ENCODE peak calls at places on chromosomes 1 and 21, in nine cellular contexts. I, F, M, X, E, D, K, S and C are unnamed samples.

GRCh38 chr1:225813250-225813964 is 3.5 kb downstream of the EPHX1 start:
- DNase-seq in M (peak; percentile 74), S (peak; percentile 87), D (peak; percentile 77), E (no peak), F (no peak), X (no peak), K (no peak), I (peak; percentile 57), C (no peak)

GRCh38 chr21:43600642-43601397 is 58.5 kb downstream of the HSF2BP start:
- DNase-seq in K (peak; percentile 82), E (peak; percentile 97), M (no peak), F (no peak), S (no peak), I (peak; percentile 74), X (no peak), D (peak; percentile 97), C (no peak)

GRCh38 chr21:42570841-42571387 is 57.3 kb downstream of the SLC37A1 start:
- DNase-seq in K (peak; percentile 53), E (no peak), X (no peak), S (peak; percentile 8), M (no peak), D (no peak), F (no peak), I (no peak), C (no peak)

GRCh38 chr1:219120625-219121544 is 52.8 kb upstream of the LYPLAL1 start:
- DNase-seq in K (no peak), X (no peak), E (peak; percentile 22), S (no peak), M (no peak), F (no peak), D (peak; percentile 93), I (peak; percentile 35), C (no peak)

GRCh38 chr1:230191079-230191478 is 124.0 kb downstream of the GALNT2 start:
- DNase-seq in X (no peak), I (peak; percentile 36), K (no peak), M (peak; percentile 17), S (peak; percentile 37), D (peak; percentile 90), E (no peak), F (no peak), C (no peak)

GRCh38 chr1:6399294-6399693 is 5.7 kb upstream of the ACOT7 start:
- DNase-seq in S (no peak), D (no peak), E (no peak), I (no peak), F (no peak), M (no peak), X (no peak), K (no peak), C (no peak)

GRCh38 chr1:38789498-38790169 is 69.9 kb downstream of the RRAGC start:
- DNase-seq in F (no peak), E (peak; percentile 6), K (peak; percentile 74), M (peak; percentile 88), D (no peak), S (no peak), X (no peak), I (no peak), C (no peak)

GRCh38 chr1:53982034-53982761 is 35.8 kb downstream of the LDLRAD1 start:
- DNase-seq in K (peak; percentile 71), I (peak; percentile 69), S (peak; percentile 56), D (peak; percentile 41), X (no peak), E (peak; percentile 28), F (no peak), M (no peak), C (no peak)

GRCh38 chr1:153597206-153597605 is 15.7 kb downstream of the S100A16 start:
- DNase-seq in K (no peak), X (no peak), D (peak; percentile 76), E (peak; percentile 71), M (no peak), F (no peak), I (peak; percentile 65), S (no peak), C (no peak)

GRCh38 chr1:21926814-21927530 is 10.1 kb downstream of the HSPG2 start:
- DNase-seq in X (no peak), E (no peak), S (no peak), M (no peak), D (no peak), K (peak; percentile 70), F (no peak), I (peak; percentile 73), C (no peak)

GRCh38 chr1:54413295-54413694 is 7.1 kb upstream of the SSBP3 start:
- DNase-seq in K (peak; percentile 53), X (no peak), I (peak; percentile 65), E (no peak), F (no peak), M (no peak), D (peak; percentile 64), S (peak; percentile 53), C (no peak)

GRCh38 chr21:43800566-43800965 is 11.2 kb downstream of the RRP1 start:
- DNase-seq in X (no peak), E (no peak), M (no peak), I (no peak), K (no peak), D (no peak), F (no peak), S (no peak), C (no peak)

GRCh38 chr21:33642896-33643657 is 776 bp downstream of the ITSN1 start:
- DNase-seq in E (no peak), S (no peak), I (peak; percentile 34), M (peak; percentile 49), F (peak; percentile 6), D (no peak), K (peak; percentile 47), X (no peak), C (no peak)

GRCh38 chr21:42058631-42059111 is 12.4 kb upstream of the UMODL1 start:
- DNase-seq in F (no peak), K (no peak), I (no peak), S (no peak), M (peak; percentile 28), X (no peak), E (no peak), D (no peak), C (no peak)

GRCh38 chr1:199698222-199698621 is 329.3 kb upstream of the NR5A2 start:
- DNase-seq in X (no peak), F (no peak), E (no peak), K (no peak), D (no peak), S (no peak), M (no peak), I (no peak), C (no peak)

GRCh38 chr21:41817877-41818855 is 51.3 kb upstream of the RIPK4 start:
- DNase-seq in D (no peak), E (no peak), M (no peak), F (no peak), I (no peak), K (no peak), S (no peak), X (no peak), C (no peak)

GRCh38 chr1:97989094-97989680 is 68.4 kb upstream of the DPYD start:
- DNase-seq in K (no peak), I (no peak), E (peak; percentile 54), M (no peak), D (peak; percentile 63), X (no peak), S (no peak), F (no peak), C (no peak)

GRCh38 chr1:183247066-183247465 is 61.0 kb downstream of the LAMC2 start:
- DNase-seq in M (no peak), X (no peak), E (peak; percentile 54), I (no peak), F (no peak), S (no peak), K (no peak), D (no peak), C (no peak)

GRCh38 chr1:154863702-154864174 is 6.3 kb downstream of the KCNN3 start:
- DNase-seq in E (no peak), F (no peak), K (peak; percentile 84), X (no peak), S (peak; percentile 63), D (peak; percentile 29), M (no peak), I (no peak), C (no peak)

GRCh38 chr1:91803847-91804545 is 82.0 kb downstream of the TGFBR3 start:
- DNase-seq in F (peak; percentile 23), X (peak; percentile 63), E (peak; percentile 76), S (no peak), I (no peak), M (no peak), D (no peak), K (no peak), C (no peak)

GRCh38 chr1:86429830-86430229 is 5.9 kb downstream of the CLCA2 start:
- DNase-seq in M (no peak), K (no peak), X (no peak), F (no peak), D (peak; percentile 97), E (peak; percentile 93), S (no peak), I (peak; percentile 77), C (no peak)

GRCh38 chr1:109361114-109361513 is 36.6 kb downstream of the SORT1 start:
- DNase-seq in D (no peak), E (no peak), X (no peak), F (no peak), K (no peak), S (no peak), I (no peak), M (no peak), C (no peak)

GRCh38 chr1:244796719-244797406 is 38.6 kb upstream of the COX20 start:
- DNase-seq in F (no peak), E (peak; percentile 37), K (peak; percentile 60), I (peak; percentile 63), D (peak; percentile 60), S (peak; percentile 26), X (peak; percentile 24), M (peak; percentile 62), C (no peak)

GRCh38 chr1:32349211-32349708 is 13.0 kb downstream of the FAM229A start:
- DNase-seq in D (peak; percentile 91), M (no peak), S (no peak), E (no peak), K (no peak), F (no peak), X (no peak), I (peak; percentile 48), C (no peak)